ENCODE peak calls at places on chromosomes 11 and 22, in six cellular contexts. One of them, this sample, is unnamed.

GRCh38 chr22:28585324-28585723 is 94.3 kb downstream of the TTC28 start:
- DNase-seq in PC-3: no peak
- DNase-seq in HFF-Myc: no peak
- DNase-seq in hippocampal formation: no peak
- DNase-seq in GM06990: no peak
- DNase-seq in iris pigment epithelial cell: no peak
- DNase-seq in this sample: no peak

GRCh38 chr22:18998998-18999397 is 62.9 kb upstream of the PRODH start:
- DNase-seq in PC-3: no peak
- DNase-seq in HFF-Myc: no peak
- DNase-seq in hippocampal formation: no peak
- DNase-seq in GM06990: no peak
- DNase-seq in iris pigment epithelial cell: no peak
- DNase-seq in this sample: no peak

GRCh38 chr11:45754261-45754709 is 50.7 kb upstream of the SLC35C1 start:
- DNase-seq in PC-3: no peak
- DNase-seq in HFF-Myc: no peak
- DNase-seq in hippocampal formation: no peak
- DNase-seq in GM06990: no peak
- DNase-seq in iris pigment epithelial cell: peak
- DNase-seq in this sample: peak

GRCh38 chr11:60910711-60911366 is 3.1 kb upstream of the TMEM109 start:
- DNase-seq in PC-3: no peak
- DNase-seq in HFF-Myc: no peak
- DNase-seq in hippocampal formation: no peak
- DNase-seq in GM06990: peak
- DNase-seq in iris pigment epithelial cell: no peak
- DNase-seq in this sample: no peak

GRCh38 chr11:121152764-121153163 is 51.7 kb downstream of the TECTA start:
- DNase-seq in PC-3: no peak
- DNase-seq in HFF-Myc: no peak
- DNase-seq in hippocampal formation: no peak
- DNase-seq in GM06990: no peak
- DNase-seq in iris pigment epithelial cell: no peak
- DNase-seq in this sample: no peak

GRCh38 chr11:64000026-64000739 is 13.9 kb downstream of the OTUB1 start:
- DNase-seq in PC-3: peak
- DNase-seq in HFF-Myc: no peak
- DNase-seq in hippocampal formation: peak
- DNase-seq in GM06990: peak
- DNase-seq in iris pigment epithelial cell: peak
- DNase-seq in this sample: peak

GRCh38 chr11:66715346-66716085 is 13.5 kb downstream of the SPTBN2 start:
- DNase-seq in PC-3: no peak
- DNase-seq in HFF-Myc: no peak
- DNase-seq in hippocampal formation: no peak
- DNase-seq in GM06990: no peak
- DNase-seq in iris pigment epithelial cell: no peak
- DNase-seq in this sample: no peak

GRCh38 chr11:56577621-56578020 is at the start of gene OR5M10:
- DNase-seq in PC-3: no peak
- DNase-seq in HFF-Myc: no peak
- DNase-seq in hippocampal formation: no peak
- DNase-seq in GM06990: no peak
- DNase-seq in iris pigment epithelial cell: no peak
- DNase-seq in this sample: no peak

GRCh38 chr11:77071671-77072605 is 5.2 kb downstream of the CAPN5 start:
- DNase-seq in PC-3: no peak
- DNase-seq in HFF-Myc: no peak
- DNase-seq in hippocampal formation: no peak
- DNase-seq in GM06990: no peak
- DNase-seq in iris pigment epithelial cell: peak
- DNase-seq in this sample: peak

GRCh38 chr11:28338371-28338770 is 230.2 kb downstream of the METTL15 start:
- DNase-seq in PC-3: no peak
- DNase-seq in HFF-Myc: no peak
- DNase-seq in hippocampal formation: no peak
- DNase-seq in GM06990: no peak
- DNase-seq in iris pigment epithelial cell: peak
- DNase-seq in this sample: peak

GRCh38 chr11:84819128-84819527 is 808.0 kb downstream of the DLG2 start:
- DNase-seq in PC-3: peak
- DNase-seq in HFF-Myc: no peak
- DNase-seq in hippocampal formation: no peak
- DNase-seq in GM06990: no peak
- DNase-seq in iris pigment epithelial cell: peak
- DNase-seq in this sample: peak

GRCh38 chr11:34158661-34159060 is 53.2 kb downstream of the NAT10 start:
- DNase-seq in PC-3: no peak
- DNase-seq in HFF-Myc: no peak
- DNase-seq in hippocampal formation: no peak
- DNase-seq in GM06990: no peak
- DNase-seq in iris pigment epithelial cell: no peak
- DNase-seq in this sample: no peak

GRCh38 chr22:32355760-32356159 is 1.9 kb upstream of the RFPL3 start:
- DNase-seq in PC-3: peak
- DNase-seq in HFF-Myc: no peak
- DNase-seq in hippocampal formation: no peak
- DNase-seq in GM06990: no peak
- DNase-seq in iris pigment epithelial cell: no peak
- DNase-seq in this sample: no peak

GRCh38 chr11:111283945-111284481 is 14.3 kb upstream of the POU2AF3 start:
- DNase-seq in PC-3: no peak
- DNase-seq in HFF-Myc: peak
- DNase-seq in hippocampal formation: no peak
- DNase-seq in GM06990: no peak
- DNase-seq in iris pigment epithelial cell: peak
- DNase-seq in this sample: peak

GRCh38 chr22:23862103-23862502 is 4.4 kb downstream of the SLC2A11 start:
- DNase-seq in PC-3: peak
- DNase-seq in HFF-Myc: no peak
- DNase-seq in hippocampal formation: no peak
- DNase-seq in GM06990: no peak
- DNase-seq in iris pigment epithelial cell: peak
- DNase-seq in this sample: peak

GRCh38 chr11:16278273-16278672 is 78.1 kb downstream of the SOX6 start:
- DNase-seq in PC-3: no peak
- DNase-seq in HFF-Myc: no peak
- DNase-seq in hippocampal formation: no peak
- DNase-seq in GM06990: no peak
- DNase-seq in iris pigment epithelial cell: no peak
- DNase-seq in this sample: no peak

GRCh38 chr22:50737728-50738648 is at the start of gene ACR:
- DNase-seq in PC-3: no peak
- DNase-seq in HFF-Myc: no peak
- DNase-seq in hippocampal formation: no peak
- DNase-seq in GM06990: no peak
- DNase-seq in iris pigment epithelial cell: no peak
- DNase-seq in this sample: no peak

GRCh38 chr22:50341977-50342650 is 1.0 kb upstream of the PPP6R2 start:
- DNase-seq in PC-3: peak
- DNase-seq in HFF-Myc: peak
- DNase-seq in hippocampal formation: peak
- DNase-seq in GM06990: peak
- DNase-seq in iris pigment epithelial cell: peak
- DNase-seq in this sample: peak

GRCh38 chr11:92702771-92703170 is 266.7 kb upstream of the MTNR1B start:
- DNase-seq in PC-3: peak
- DNase-seq in HFF-Myc: no peak
- DNase-seq in hippocampal formation: no peak
- DNase-seq in GM06990: no peak
- DNase-seq in iris pigment epithelial cell: peak
- DNase-seq in this sample: no peak

GRCh38 chr11:20095189-20095588 is 65.1 kb downstream of the DBX1 start:
- DNase-seq in PC-3: no peak
- DNase-seq in HFF-Myc: no peak
- DNase-seq in hippocampal formation: no peak
- DNase-seq in GM06990: no peak
- DNase-seq in iris pigment epithelial cell: no peak
- DNase-seq in this sample: no peak

GRCh38 chr11:8959546-8960166 is 4.6 kb downstream of the TMEM9B start:
- DNase-seq in PC-3: peak
- DNase-seq in HFF-Myc: peak
- DNase-seq in hippocampal formation: no peak
- DNase-seq in GM06990: peak
- DNase-seq in iris pigment epithelial cell: peak
- DNase-seq in this sample: peak

GRCh38 chr22:41862160-41862529 is 29.2 kb downstream of the SREBF2 start:
- DNase-seq in PC-3: no peak
- DNase-seq in HFF-Myc: no peak
- DNase-seq in hippocampal formation: no peak
- DNase-seq in GM06990: peak
- DNase-seq in iris pigment epithelial cell: peak
- DNase-seq in this sample: no peak

GRCh38 chr22:42056757-42057511 is 13.7 kb downstream of the NAGA start:
- DNase-seq in PC-3: no peak
- DNase-seq in HFF-Myc: no peak
- DNase-seq in hippocampal formation: no peak
- DNase-seq in GM06990: no peak
- DNase-seq in iris pigment epithelial cell: no peak
- DNase-seq in this sample: no peak

GRCh38 chr11:2151500-2152257 is 9.3 kb downstream of the INS start:
- DNase-seq in PC-3: peak
- DNase-seq in HFF-Myc: no peak
- DNase-seq in hippocampal formation: peak
- DNase-seq in GM06990: peak
- DNase-seq in iris pigment epithelial cell: peak
- DNase-seq in this sample: peak

GRCh38 chr22:42928969-42929837 is 72.1 kb upstream of the ARFGAP3 start:
- DNase-seq in PC-3: no peak
- DNase-seq in HFF-Myc: no peak
- DNase-seq in hippocampal formation: no peak
- DNase-seq in GM06990: no peak
- DNase-seq in iris pigment epithelial cell: peak
- DNase-seq in this sample: peak